ENCODE peak calls at places on chromosomes 13 and 19, in five cellular contexts. A, U, Y, T and X are unnamed samples.

GRCh38 chr19:35037716-35038622 is 3.6 kb upstream of the HPN start:
- DNase-seq in Y (peak; percentile 24), A (no peak), U (no peak), T (no peak), X (no peak)

GRCh38 chr19:43639507-43640423 is at the start of gene CADM4:
- DNase-seq in Y (peak; percentile 28), A (no peak), T (peak; percentile 50), U (peak; percentile 44), X (peak; percentile 43)

GRCh38 chr19:34580055-34580336 is 97.0 kb downstream of the SCGB2B2 start:
- DNase-seq in T (no peak), A (no peak), Y (no peak), U (no peak), X (no peak)

GRCh38 chr13:75913925-75914324 is 277.8 kb downstream of the LMO7 start:
- DNase-seq in A (no peak), U (no peak), Y (no peak), T (no peak), X (no peak)

GRCh38 chr19:34253711-34254551 is 423 bp upstream of the GARRE1 start:
- DNase-seq in Y (peak; percentile 84), U (peak; percentile 92), A (peak; percentile 78), T (peak; percentile 92), X (no peak)

GRCh38 chr13:21800847-21801616 is 130.2 kb downstream of the FGF9 start:
- DNase-seq in A (no peak), Y (no peak), T (no peak), U (no peak), X (no peak)

GRCh38 chr19:1064661-1065605 is 2.0 kb upstream of the ARHGAP45 start:
- DNase-seq in Y (peak; percentile 78), T (peak; percentile 73), A (peak; percentile 53), U (peak; percentile 81), X (peak; percentile 81)

GRCh38 chr13:65188691-65189090 is 2041.4 kb downstream of the PCDH9 start:
- DNase-seq in A (no peak), Y (no peak), U (no peak), T (no peak), X (no peak)

GRCh38 chr13:31588331-31588730 is 151.0 kb upstream of the RXFP2 start:
- DNase-seq in U (peak; percentile 53), A (no peak), T (no peak), Y (no peak), X (no peak)

GRCh38 chr19:48540110-48540509 is 11.9 kb upstream of the SULT2B1 start:
- DNase-seq in A (no peak), T (no peak), Y (no peak), U (no peak), X (no peak)

GRCh38 chr19:8363803-8364771 is at the start of gene ANGPTL4:
- DNase-seq in A (peak; percentile 75), Y (peak; percentile 31), U (peak; percentile 78), T (peak; percentile 59), X (peak; percentile 82)

GRCh38 chr19:8358948-8359347 is 5.0 kb upstream of the ANGPTL4 start:
- DNase-seq in A (no peak), Y (no peak), U (no peak), T (no peak), X (no peak)

GRCh38 chr19:8360196-8360595 is 3.8 kb upstream of the ANGPTL4 start:
- DNase-seq in T (peak; percentile 13), Y (no peak), U (no peak), A (no peak), X (no peak)

GRCh38 chr19:8366121-8366581 is 2.2 kb downstream of the ANGPTL4 start:
- DNase-seq in T (no peak), U (no peak), Y (no peak), A (no peak), X (no peak)

DNA sequence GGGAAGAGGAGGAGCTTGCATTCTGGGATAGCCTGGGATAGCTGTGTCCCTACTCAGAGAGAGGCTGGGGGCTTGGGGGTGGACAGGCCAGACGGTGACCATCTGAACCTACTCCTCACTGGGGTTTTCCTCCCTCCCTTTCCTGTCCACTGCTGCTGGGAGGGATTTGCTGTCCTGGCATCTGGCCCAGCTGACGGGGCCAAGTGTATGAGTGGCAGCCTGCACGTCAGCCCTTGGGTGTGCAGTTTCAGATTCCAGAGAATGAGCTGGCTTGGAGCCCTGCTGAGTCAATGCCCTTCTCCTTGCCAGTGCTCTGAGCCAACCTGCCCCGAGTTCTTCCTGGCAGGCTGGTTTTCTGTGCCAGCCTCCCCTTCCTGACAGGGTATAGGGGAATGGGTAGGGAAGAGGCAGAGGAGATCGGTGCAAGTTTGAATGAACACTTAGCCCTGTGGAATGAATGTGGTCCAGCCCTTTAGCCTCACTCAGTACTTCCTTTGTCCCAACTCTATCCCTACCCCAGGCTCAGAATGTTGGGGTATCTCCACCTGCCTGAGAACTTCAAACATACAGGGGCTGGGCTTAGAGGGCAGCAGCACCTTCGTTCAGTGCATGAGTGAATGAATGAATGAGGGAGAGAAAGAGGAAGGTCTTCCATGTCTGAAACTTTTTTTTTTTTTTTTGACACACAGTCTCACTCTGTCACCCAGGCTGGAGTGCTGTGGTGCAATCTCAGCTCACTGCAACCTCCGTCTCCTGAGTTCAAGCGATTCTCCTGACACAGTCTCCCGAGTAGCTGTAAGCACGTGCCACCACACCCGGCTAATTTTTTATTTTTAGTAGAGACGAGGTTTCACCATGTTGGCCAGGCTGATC is 1.8 kb upstream of the ANGPTL4 start:
- DNase-seq in U (peak; percentile 93), Y (peak; percentile 97), T (peak; percentile 79), A (peak; percentile 92), X (peak; percentile 98)
- TF ChIP-seq EP300 in U (no peak), Y (peak; percentile 74), T (peak; percentile 76), A (peak; percentile 94), X (peak; percentile 81)

GRCh38 chr19:37998801-37999308 is 91.8 kb downstream of the SIPA1L3 start:
- DNase-seq in T (no peak), Y (no peak), U (no peak), A (no peak), X (no peak)

GRCh38 chr19:37997911-37998344 is 90.9 kb downstream of the SIPA1L3 start:
- DNase-seq in A (no peak), T (no peak), U (no peak), Y (no peak), X (no peak)

GRCh38 chr19:38001158-38001781 is 94.3 kb downstream of the SIPA1L3 start:
- DNase-seq in U (no peak), Y (no peak), A (no peak), T (no peak), X (no peak)

GRCh38 chr19:38003427-38004099 is 96.6 kb downstream of the SIPA1L3 start:
- DNase-seq in Y (peak; percentile 73), T (peak; percentile 69), U (peak; percentile 54), A (peak; percentile 46), X (peak; percentile 77)

GRCh38 chr19:37999309-38000213 is 92.6 kb downstream of the SIPA1L3 start:
- DNase-seq in A (peak; percentile 44), T (no peak), Y (peak; percentile 31), U (no peak), X (no peak)
- TF ChIP-seq EP300 in A (peak; percentile 72), T (no peak), Y (peak; percentile 67), U (no peak), X (no peak)

DNA sequence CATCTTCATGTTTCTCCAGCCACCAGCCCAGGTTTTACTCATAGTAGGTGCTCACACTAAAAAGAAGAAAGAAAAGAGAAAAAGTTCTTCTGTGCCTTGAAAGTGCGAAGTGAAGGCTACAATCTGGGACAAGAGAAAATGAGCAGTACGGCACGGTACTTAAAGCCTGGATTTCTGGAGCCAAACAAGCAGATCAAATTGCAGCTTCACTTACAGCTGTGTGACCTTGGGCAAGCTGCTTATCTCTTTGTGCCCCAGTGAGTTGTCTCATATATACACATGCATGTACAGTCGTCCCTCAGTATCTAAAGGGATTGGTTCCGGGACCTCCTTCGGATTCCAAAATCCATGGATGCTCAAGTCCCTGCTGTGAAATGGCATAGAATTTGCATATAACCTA is 41.8 kb downstream of the GSX1 start:
- DNase-seq in A (no peak), U (no peak), Y (no peak), T (no peak), X (peak; percentile 11)
- TF ChIP-seq EP300 in A (no peak), U (no peak), Y (no peak), T (no peak), X (no peak)

GRCh38 chr13:43522788-43523187 is 264.0 kb downstream of the ENOX1 start:
- DNase-seq in Y (no peak), T (no peak), A (no peak), U (no peak), X (no peak)
- TF ChIP-seq EP300 in Y (no peak), T (no peak), A (no peak), U (no peak), X (no peak)

GRCh38 chr13:69948016-69948415 is 159.6 kb upstream of the ATXN8OS start:
- DNase-seq in U (no peak), T (no peak), Y (no peak), A (no peak), X (no peak)

GRCh38 chr13:69950160-69950559 is 157.5 kb upstream of the ATXN8OS start:
- DNase-seq in T (no peak), U (no peak), Y (no peak), A (no peak), X (no peak)

GRCh38 chr13:69946443-69946955 is 161.1 kb upstream of the ATXN8OS start:
- DNase-seq in U (no peak), T (no peak), A (no peak), Y (no peak), X (no peak)

GRCh38 chr13:69951412-69951811 is 156.2 kb upstream of the ATXN8OS start:
- DNase-seq in A (no peak), Y (no peak), T (no peak), U (no peak), X (no peak)

DNA sequence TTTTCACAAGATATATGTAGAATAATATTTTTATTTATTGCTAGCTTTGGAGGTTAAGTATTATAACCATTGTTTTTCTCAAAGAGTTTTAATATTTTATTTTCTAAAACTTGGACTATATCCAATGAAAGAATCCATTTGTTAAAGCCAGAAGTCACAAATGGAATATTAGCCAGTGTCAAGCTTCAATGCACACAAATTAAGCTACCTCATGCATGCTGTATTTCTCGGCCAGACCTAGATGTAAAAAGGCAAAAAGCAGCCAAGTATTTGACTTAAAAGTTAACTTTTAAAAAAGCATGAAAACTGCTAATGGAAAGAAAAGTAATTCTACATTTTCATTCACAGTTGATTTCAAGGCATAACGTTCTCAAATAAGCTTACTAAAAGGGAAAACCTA is 160.0 kb upstream of the ATXN8OS start:
- DNase-seq in T (no peak), A (no peak), Y (no peak), U (no peak), X (no peak)
- TF ChIP-seq EP300 in T (no peak), A (no peak), Y (no peak), U (no peak), X (no peak)

GRCh38 chr13:103277959-103278673 is 211.9 kb upstream of the SLC10A2 start:
- DNase-seq in Y (no peak), U (no peak), A (no peak), T (no peak), X (no peak)

GRCh38 chr13:103275708-103276107 is 209.5 kb upstream of the SLC10A2 start:
- DNase-seq in U (no peak), A (no peak), Y (no peak), T (no peak), X (no peak)

GRCh38 chr13:103275079-103275478 is 208.9 kb upstream of the SLC10A2 start:
- DNase-seq in Y (no peak), A (no peak), T (no peak), U (peak; percentile 11), X (no peak)

GRCh38 chr13:103273825-103274224 is 207.6 kb upstream of the SLC10A2 start:
- DNase-seq in A (no peak), U (no peak), Y (no peak), T (no peak), X (no peak)

DNA sequence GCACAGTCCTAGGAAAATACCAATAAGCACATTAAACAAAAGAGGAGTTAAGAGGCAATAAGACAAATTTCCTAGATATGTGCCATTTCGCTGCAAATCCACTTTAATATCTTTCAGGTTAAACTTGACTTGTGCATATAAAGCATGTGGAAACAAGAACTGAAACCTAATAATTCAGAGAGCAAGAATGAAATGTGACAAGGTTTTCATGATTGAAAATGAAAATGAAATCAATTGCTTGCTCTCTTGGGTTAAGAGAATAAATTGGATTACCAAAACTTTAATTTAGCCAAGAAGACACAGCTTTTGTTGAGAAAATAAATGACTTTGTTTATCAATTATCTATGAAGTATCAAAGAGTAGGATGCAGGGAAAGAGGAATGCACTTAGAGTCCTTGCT is 210.9 kb upstream of the SLC10A2 start:
- DNase-seq in T (no peak), Y (no peak), U (no peak), A (no peak), X (no peak)
- TF ChIP-seq EP300 in T (no peak), Y (no peak), U (no peak), A (no peak), X (no peak)